ENCODE peak calls at places on chromosome 11, in six cellular contexts. B is HAP-1, Z is fibroblast of villous mesenchyme, F is T-cell, Y is GM23248, E is adipocyte. P is an unnamed sample.

GRCh38 chr11:100942016-100942415 is 187.6 kb downstream of the PGR start:
- DNase-seq in Z (peak; percentile 51), F (no peak), E (no peak), Y (peak; percentile 10), B (no peak), P (no peak)

GRCh38 chr11:46050652-46051051 is 70.6 kb downstream of the PHF21A start:
- DNase-seq in E (no peak), F (no peak), B (no peak), Y (no peak), Z (no peak), P (no peak)

GRCh38 chr11:72812968-72813739 is 1.1 kb upstream of the ATG16L2 start:
- DNase-seq in E (peak; percentile 71), Y (peak; percentile 93), Z (peak; percentile 63), B (peak; percentile 81), F (peak; percentile 63), P (peak; percentile 44)

GRCh38 chr11:46391578-46392420 is at the start of gene CHRM4:
- DNase-seq in Z (peak; percentile 64), Y (peak; percentile 59), B (peak; percentile 52), F (no peak), E (peak; percentile 66), P (peak; percentile 51)

GRCh38 chr11:64322925-64323260 is 5.0 kb downstream of the PRDX5 start:
- DNase-seq in Y (no peak), E (no peak), B (no peak), F (no peak), Z (no peak), P (no peak)

GRCh38 chr11:133234883-133235282 is 297.4 kb downstream of the OPCML start:
- DNase-seq in B (no peak), E (no peak), F (no peak), Z (no peak), Y (no peak), P (no peak)

GRCh38 chr11:99489561-99489960 is 468.8 kb downstream of the CNTN5 start:
- DNase-seq in B (no peak), E (peak; percentile 40), Z (no peak), F (no peak), Y (no peak), P (no peak)

GRCh38 chr11:26227311-26227710 is 104.6 kb upstream of the ANO3 start:
- DNase-seq in F (no peak), Y (peak; percentile 91), Z (peak; percentile 89), B (no peak), E (peak; percentile 92), P (no peak)

GRCh38 chr11:111557425-111558111 is 17.0 kb downstream of the LAYN start:
- DNase-seq in E (peak; percentile 98), Z (peak; percentile 89), F (no peak), B (no peak), Y (peak; percentile 98), P (no peak)

GRCh38 chr11:95566151-95566670 is 223.4 kb downstream of the FAM76B start:
- DNase-seq in F (no peak), E (peak; percentile 61), B (no peak), Y (no peak), Z (peak; percentile 49), P (no peak)

GRCh38 chr11:47714554-47715081 is 551 bp downstream of the AGBL2 start:
- DNase-seq in Y (peak; percentile 53), Z (peak; percentile 32), F (no peak), E (peak; percentile 67), B (no peak), P (no peak)

GRCh38 chr11:26749927-26750326 is 28.1 kb upstream of the SLC5A12 start:
- DNase-seq in Z (no peak), E (no peak), Y (no peak), B (no peak), F (no peak), P (no peak)

GRCh38 chr11:116267146-116267545 is 505.6 kb downstream of the BUD13 start:
- DNase-seq in B (no peak), Z (no peak), F (no peak), E (no peak), Y (no peak), P (no peak)

GRCh38 chr11:41189711-41190477 is 269.6 kb downstream of the LRRC4C start:
- DNase-seq in Y (no peak), Z (no peak), B (no peak), E (no peak), F (no peak), P (no peak)

GRCh38 chr11:22711212-22711770 is 44.9 kb downstream of the GAS2 start:
- DNase-seq in F (no peak), E (no peak), Y (no peak), Z (no peak), B (no peak), P (no peak)

GRCh38 chr11:64297722-64298358 is 2.3 kb upstream of the CATSPERZ start:
- DNase-seq in Y (no peak), F (no peak), B (no peak), E (no peak), Z (no peak), P (no peak)

GRCh38 chr11:112128483-112129121 is 35.3 kb downstream of the IL18 start:
- DNase-seq in F (no peak), B (peak; percentile 17), E (peak; percentile 64), Y (peak; percentile 92), Z (peak; percentile 84), P (no peak)

GRCh38 chr11:69437001-69437875 is 44.2 kb upstream of the LINC01488 start:
- DNase-seq in B (no peak), Z (no peak), Y (no peak), E (no peak), F (no peak), P (no peak)

GRCh38 chr11:77559686-77560425 is 29.9 kb upstream of the AQP11 start:
- DNase-seq in E (peak; percentile 52), Y (peak; percentile 89), F (no peak), B (no peak), Z (peak; percentile 89), P (no peak)

GRCh38 chr11:108895579-108896480 is 231.0 kb downstream of the DDX10 start:
- DNase-seq in F (no peak), Z (peak; percentile 53), E (peak; percentile 65), B (no peak), Y (peak; percentile 65), P (no peak)

GRCh38 chr11:79413258-79413657 is 27.6 kb downstream of the TENM4 start:
- DNase-seq in F (no peak), E (peak; percentile 82), Y (peak; percentile 96), Z (peak; percentile 79), B (no peak), P (peak; percentile 31)